ENCODE peak calls at places on chromosomes 11 and 22, in seven cellular contexts. One of them, this sample, is unnamed.

GRCh38 chr11:75474878-75475766 is 42.1 kb upstream of the KLHL35 start:
- DNase-seq in SK-N-SH: peak; percentile 63
- DNase-seq in HepG2: no peak
- DNase-seq in K562: peak; percentile 85
- DNase-seq in GM12878: no peak
- DNase-seq in H1: peak; percentile 86
- DNase-seq in GM12891: peak; percentile 67
- DNase-seq in this sample: no peak

GRCh38 chr22:21761086-21761485 is 25.5 kb upstream of the YPEL1 start:
- DNase-seq in SK-N-SH: no peak
- DNase-seq in H1: no peak
- DNase-seq in HepG2: no peak
- DNase-seq in GM12878: no peak
- DNase-seq in GM12891: no peak
- DNase-seq in K562: no peak
- DNase-seq in this sample: no peak

GRCh38 chr22:50105529-50106100 is 15.8 kb downstream of the MOV10L1 start:
- DNase-seq in K562: peak; percentile 38
- DNase-seq in H1: no peak
- DNase-seq in SK-N-SH: no peak
- DNase-seq in GM12878: peak; percentile 33
- DNase-seq in GM12891: no peak
- DNase-seq in HepG2: no peak
- DNase-seq in this sample: no peak

GRCh38 chr11:10807629-10808552 is 835 bp downstream of the EIF4G2 start:
- DNase-seq in GM12878: no peak
- DNase-seq in K562: peak; percentile 49
- DNase-seq in SK-N-SH: peak; percentile 58
- DNase-seq in GM12891: no peak
- DNase-seq in H1: peak; percentile 56
- DNase-seq in HepG2: peak; percentile 32
- DNase-seq in this sample: peak; percentile 32

GRCh38 chr11:35059040-35059439 is 79.9 kb upstream of the CD44 start:
- DNase-seq in SK-N-SH: no peak
- DNase-seq in K562: no peak
- DNase-seq in GM12891: no peak
- DNase-seq in H1: no peak
- DNase-seq in HepG2: no peak
- DNase-seq in GM12878: no peak
- DNase-seq in this sample: no peak

GRCh38 chr11:3134218-3134621 is 30.9 kb downstream of the OSBPL5 start:
- DNase-seq in K562: no peak
- DNase-seq in GM12878: no peak
- DNase-seq in SK-N-SH: no peak
- DNase-seq in GM12891: no peak
- DNase-seq in HepG2: no peak
- DNase-seq in H1: no peak
- DNase-seq in this sample: no peak

GRCh38 chr11:120248551-120249278 is 8.8 kb downstream of the POU2F3 start:
- DNase-seq in K562: no peak
- DNase-seq in H1: no peak
- DNase-seq in SK-N-SH: no peak
- DNase-seq in HepG2: no peak
- DNase-seq in GM12878: peak; percentile 93
- DNase-seq in GM12891: no peak
- DNase-seq in this sample: no peak

GRCh38 chr11:117171007-117171647 is 7.4 kb upstream of the SIDT2 start:
- DNase-seq in HepG2: no peak
- DNase-seq in GM12878: no peak
- DNase-seq in SK-N-SH: no peak
- DNase-seq in GM12891: no peak
- DNase-seq in K562: no peak
- DNase-seq in H1: no peak
- DNase-seq in this sample: no peak

GRCh38 chr11:96388891-96389603 is 665 bp downstream of the CCDC82 start:
- DNase-seq in HepG2: peak; percentile 46
- DNase-seq in GM12891: no peak
- DNase-seq in SK-N-SH: peak; percentile 66
- DNase-seq in H1: no peak
- DNase-seq in K562: peak; percentile 56
- DNase-seq in GM12878: peak; percentile 19
- DNase-seq in this sample: peak; percentile 11

GRCh38 chr11:96817488-96817887 is 427.7 kb downstream of the JRKL start:
- DNase-seq in H1: no peak
- DNase-seq in HepG2: no peak
- DNase-seq in SK-N-SH: no peak
- DNase-seq in GM12878: no peak
- DNase-seq in K562: peak; percentile 61
- DNase-seq in GM12891: no peak
- DNase-seq in this sample: no peak

GRCh38 chr11:19728436-19728835 is 15.8 kb downstream of the NAV2 start:
- DNase-seq in K562: no peak
- DNase-seq in GM12878: no peak
- DNase-seq in HepG2: no peak
- DNase-seq in SK-N-SH: no peak
- DNase-seq in H1: no peak
- DNase-seq in GM12891: no peak
- DNase-seq in this sample: no peak

GRCh38 chr11:103825469-103825868 is 211.0 kb upstream of the DDI1 start:
- DNase-seq in SK-N-SH: no peak
- DNase-seq in GM12878: no peak
- DNase-seq in K562: no peak
- DNase-seq in H1: no peak
- DNase-seq in HepG2: no peak
- DNase-seq in GM12891: no peak
- DNase-seq in this sample: no peak

GRCh38 chr11:120547871-120548681 is 36.5 kb downstream of the GRIK4 start:
- DNase-seq in SK-N-SH: peak; percentile 90
- DNase-seq in GM12878: no peak
- DNase-seq in K562: no peak
- DNase-seq in GM12891: no peak
- DNase-seq in HepG2: peak; percentile 91
- DNase-seq in H1: no peak
- DNase-seq in this sample: no peak

GRCh38 chr11:36672815-36673450 is 74.9 kb upstream of the RAG2 start:
- DNase-seq in K562: peak; percentile 11
- DNase-seq in GM12878: no peak
- DNase-seq in SK-N-SH: peak; percentile 33
- DNase-seq in HepG2: peak; percentile 55
- DNase-seq in H1: no peak
- DNase-seq in GM12891: no peak
- DNase-seq in this sample: no peak

GRCh38 chr11:108117746-108118371 is 3.5 kb upstream of the ACAT1 start:
- DNase-seq in SK-N-SH: peak; percentile 44
- DNase-seq in HepG2: peak; percentile 46
- DNase-seq in K562: peak; percentile 47
- DNase-seq in GM12878: no peak
- DNase-seq in H1: no peak
- DNase-seq in GM12891: no peak
- DNase-seq in this sample: no peak

GRCh38 chr22:28958611-28959010 is 75.2 kb downstream of the ZNRF3 start:
- DNase-seq in GM12891: no peak
- DNase-seq in HepG2: no peak
- DNase-seq in SK-N-SH: no peak
- DNase-seq in GM12878: no peak
- DNase-seq in H1: no peak
- DNase-seq in K562: no peak
- DNase-seq in this sample: no peak

GRCh38 chr11:3086671-3087150 is 29.5 kb upstream of the CARS1 start:
- DNase-seq in K562: no peak
- DNase-seq in GM12891: no peak
- DNase-seq in SK-N-SH: no peak
- DNase-seq in H1: no peak
- DNase-seq in HepG2: peak; percentile 52
- DNase-seq in GM12878: no peak
- DNase-seq in this sample: no peak

GRCh38 chr11:128747728-128748148 is 53.9 kb downstream of the FLI1 start:
- DNase-seq in H1: no peak
- DNase-seq in K562: no peak
- DNase-seq in SK-N-SH: no peak
- DNase-seq in HepG2: no peak
- DNase-seq in GM12878: no peak
- DNase-seq in GM12891: no peak
- DNase-seq in this sample: no peak

GRCh38 chr22:25896098-25896497 is 154.1 kb downstream of the MYO18B start:
- DNase-seq in GM12878: no peak
- DNase-seq in HepG2: peak; percentile 9
- DNase-seq in SK-N-SH: no peak
- DNase-seq in K562: no peak
- DNase-seq in GM12891: no peak
- DNase-seq in H1: no peak
- DNase-seq in this sample: no peak

GRCh38 chr11:32312865-32313403 is 122.4 kb downstream of the WT1 start:
- DNase-seq in K562: peak; percentile 60
- DNase-seq in HepG2: peak; percentile 45
- DNase-seq in GM12891: peak; percentile 28
- DNase-seq in H1: peak; percentile 60
- DNase-seq in GM12878: no peak
- DNase-seq in SK-N-SH: peak; percentile 51
- DNase-seq in this sample: peak; percentile 12

GRCh38 chr22:24984122-24984521 is 31.6 kb downstream of the KIAA1671 start:
- DNase-seq in HepG2: no peak
- DNase-seq in GM12878: no peak
- DNase-seq in GM12891: no peak
- DNase-seq in SK-N-SH: no peak
- DNase-seq in H1: no peak
- DNase-seq in K562: no peak
- DNase-seq in this sample: no peak

GRCh38 chr22:33242078-33242477 is 183.9 kb upstream of the SYN3 start:
- DNase-seq in GM12878: no peak
- DNase-seq in H1: no peak
- DNase-seq in K562: no peak
- DNase-seq in GM12891: no peak
- DNase-seq in HepG2: no peak
- DNase-seq in SK-N-SH: no peak
- DNase-seq in this sample: no peak

GRCh38 chr11:111975076-111975806 is 38.1 kb downstream of the DIXDC1 start:
- DNase-seq in SK-N-SH: no peak
- DNase-seq in HepG2: no peak
- DNase-seq in K562: no peak
- DNase-seq in GM12891: no peak
- DNase-seq in GM12878: no peak
- DNase-seq in H1: no peak
- DNase-seq in this sample: no peak

DNA sequence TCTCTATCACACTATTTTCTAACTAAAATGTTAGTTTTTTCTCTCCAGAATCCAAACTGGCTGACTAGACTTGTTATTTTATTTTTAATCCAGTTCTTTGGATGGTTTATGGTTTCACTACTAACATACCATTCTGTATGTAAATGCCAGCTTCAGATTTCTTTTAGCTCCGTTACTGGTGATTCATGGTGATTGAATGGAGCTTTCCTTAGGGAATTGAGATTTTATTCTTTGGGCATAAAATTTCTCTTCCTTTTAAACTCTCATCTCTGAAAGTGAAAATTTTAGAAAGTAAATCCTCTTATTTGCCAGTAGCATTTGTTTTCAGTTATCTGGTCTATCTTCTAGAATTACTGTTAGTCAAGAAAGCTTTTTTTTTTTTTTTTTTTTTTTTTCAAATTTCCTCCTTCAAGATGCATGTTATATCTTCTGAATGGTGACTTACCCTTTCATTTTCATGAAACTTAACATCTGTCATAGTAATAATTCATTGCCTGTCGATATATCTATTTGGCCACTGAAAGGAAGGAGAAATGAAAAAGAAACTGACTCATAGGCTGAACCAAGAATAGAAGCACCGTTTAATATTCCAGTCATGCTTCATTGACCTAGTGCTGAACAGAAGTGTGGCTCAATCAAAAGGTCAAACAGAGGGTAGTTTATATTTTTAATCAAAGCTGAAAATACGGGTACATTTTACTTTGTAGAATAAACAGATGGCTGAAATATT is 6.4 kb downstream of the ENDOD1 start:
- DNase-seq in H1: no peak
- DNase-seq in GM12891: no peak
- DNase-seq in K562: no peak
- DNase-seq in GM12878: peak; percentile 88
- DNase-seq in SK-N-SH: no peak
- DNase-seq in HepG2: no peak
- DNase-seq in this sample: no peak
- TF ChIP-seq TAF1 in H1: no peak
- TF ChIP-seq TAF1 in GM12891: no peak
- TF ChIP-seq TAF1 in K562: no peak
- TF ChIP-seq TAF1 in GM12878: no peak
- TF ChIP-seq TAF1 in SK-N-SH: no peak
- TF ChIP-seq TAF1 in HepG2: no peak
- TF ChIP-seq TAF1 in this sample: no peak

GRCh38 chr11:48305923-48306322 is at the start of gene OR4S1:
- DNase-seq in H1: no peak
- DNase-seq in SK-N-SH: no peak
- DNase-seq in GM12878: no peak
- DNase-seq in GM12891: no peak
- DNase-seq in HepG2: no peak
- DNase-seq in K562: no peak
- DNase-seq in this sample: no peak
- TF ChIP-seq POLR2AphosphoS5 in H1: no peak
- TF ChIP-seq POLR2AphosphoS5 in SK-N-SH: no peak
- TF ChIP-seq POLR2AphosphoS5 in GM12878: no peak
- TF ChIP-seq POLR2AphosphoS5 in GM12891: no peak
- TF ChIP-seq POLR2AphosphoS5 in HepG2: no peak
- TF ChIP-seq POLR2AphosphoS5 in K562: no peak
- TF ChIP-seq POLR2AphosphoS5 in this sample: no peak

GRCh38 chr22:37119872-37120271 is 10.4 kb upstream of the TMPRSS6 start:
- DNase-seq in HepG2: no peak
- DNase-seq in K562: no peak
- DNase-seq in GM12891: no peak
- DNase-seq in GM12878: no peak
- DNase-seq in SK-N-SH: no peak
- DNase-seq in H1: no peak
- DNase-seq in this sample: no peak
- TF ChIP-seq TAF1 in HepG2: no peak
- TF ChIP-seq TAF1 in K562: no peak
- TF ChIP-seq TAF1 in GM12891: no peak
- TF ChIP-seq TAF1 in GM12878: no peak
- TF ChIP-seq TAF1 in SK-N-SH: no peak
- TF ChIP-seq TAF1 in H1: no peak
- TF ChIP-seq TAF1 in this sample: no peak

DNA sequence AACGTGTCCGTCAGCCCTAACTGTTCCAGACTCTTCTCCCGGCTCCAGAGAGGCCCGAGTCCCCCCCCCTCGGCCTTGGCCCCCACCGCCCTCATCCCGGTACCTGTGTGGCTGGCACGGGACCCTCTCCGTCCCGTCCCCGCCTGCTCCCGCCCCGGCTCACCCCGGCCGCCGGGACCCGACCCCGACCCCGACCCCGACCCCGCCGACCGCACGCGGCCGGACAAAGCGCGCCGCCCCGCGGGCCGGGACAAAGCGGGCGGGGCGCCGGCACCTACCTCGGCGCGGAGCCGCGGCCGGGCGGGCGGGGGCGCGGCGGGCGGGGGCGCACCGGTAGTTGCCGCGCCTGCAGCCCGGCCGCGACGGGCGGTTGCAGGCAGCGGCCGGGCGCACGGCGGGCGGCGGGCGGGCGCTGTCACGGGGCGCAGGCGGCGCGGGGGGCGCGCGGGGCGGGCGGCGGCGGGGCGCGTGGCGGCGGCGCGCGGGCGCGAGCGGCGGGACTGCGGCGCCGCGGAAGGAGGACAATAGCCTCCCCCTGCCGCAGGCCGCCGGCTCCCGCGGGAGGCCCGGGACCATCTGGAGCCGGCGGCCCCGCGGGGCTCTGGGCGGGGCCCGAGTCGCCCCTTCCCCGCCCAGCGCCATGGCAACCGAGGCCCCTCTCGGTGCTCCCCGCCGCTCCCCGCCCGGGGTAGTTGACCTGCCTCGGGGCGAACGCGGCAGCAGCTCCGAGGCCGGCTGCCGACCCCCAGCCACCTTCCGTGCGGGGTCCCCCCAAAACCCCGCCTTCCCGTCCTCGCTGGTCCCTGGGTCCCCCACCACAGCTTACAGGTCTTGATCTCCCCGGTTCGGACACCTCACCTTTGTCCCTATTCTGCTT is 895 bp downstream of the SPTBN2 start:
- DNase-seq in GM12878: no peak
- DNase-seq in GM12891: no peak
- DNase-seq in HepG2: no peak
- DNase-seq in K562: peak; percentile 71
- DNase-seq in SK-N-SH: peak; percentile 92
- DNase-seq in H1: peak; percentile 79
- DNase-seq in this sample: no peak
- TF ChIP-seq POLR2AphosphoS5 in GM12878: no peak
- TF ChIP-seq POLR2AphosphoS5 in GM12891: no peak
- TF ChIP-seq POLR2AphosphoS5 in HepG2: no peak
- TF ChIP-seq POLR2AphosphoS5 in K562: no peak
- TF ChIP-seq POLR2AphosphoS5 in SK-N-SH: no peak
- TF ChIP-seq POLR2AphosphoS5 in H1: no peak
- TF ChIP-seq POLR2AphosphoS5 in this sample: no peak

This sample was measured in GM12892.